ENCODE peak calls at places on chromosomes 12 and 14, in seven cellular contexts. Y, I, R, J, F, O and E are unnamed samples.

GRCh38 chr12:112905451-112906089 is 1.2 kb upstream of the OAS1 start:
- DNase-seq in Y (no peak), O (no peak), I (no peak), J (no peak), F (no peak), R (no peak), E (peak; percentile 32)

GRCh38 chr12:124484526-124484953 is 82.9 kb downstream of the NCOR2 start:
- DNase-seq in J (no peak), F (no peak), O (no peak), Y (no peak), R (no peak), I (no peak), E (no peak)

GRCh38 chr12:5070090-5070489 is 26.4 kb downstream of the KCNA5 start:
- DNase-seq in I (no peak), J (no peak), F (no peak), R (no peak), Y (no peak), O (no peak), E (no peak)

GRCh38 chr14:76352639-76353281 is 23.2 kb upstream of the ESRRB start:
- DNase-seq in O (peak; percentile 24), F (peak; percentile 26), Y (no peak), I (peak; percentile 67), J (no peak), R (peak; percentile 56), E (peak; percentile 52)

GRCh38 chr12:40819427-40820108 is 127.3 kb downstream of the CNTN1 start:
- DNase-seq in Y (peak; percentile 61), O (no peak), F (no peak), R (peak; percentile 16), I (no peak), J (no peak), E (peak; percentile 38)

GRCh38 chr14:101929946-101930345 is 34.4 kb upstream of the DYNC1H1 start:
- DNase-seq in R (no peak), Y (peak; percentile 52), J (no peak), F (no peak), O (no peak), I (no peak), E (no peak)

GRCh38 chr14:75720828-75721227 is 59.8 kb downstream of the TTLL5 start:
- DNase-seq in I (no peak), R (peak; percentile 74), O (peak; percentile 25), Y (peak; percentile 85), F (no peak), J (no peak), E (peak; percentile 82)

GRCh38 chr14:52949711-52950409 is 990 bp downstream of the FERMT2 start:
- DNase-seq in R (no peak), F (peak; percentile 46), Y (no peak), O (peak; percentile 31), J (no peak), I (no peak), E (peak; percentile 19)

GRCh38 chr14:104870368-104871144 is 5.5 kb downstream of the CEP170B start:
- DNase-seq in I (no peak), O (no peak), R (peak; percentile 51), J (no peak), Y (peak; percentile 61), F (no peak), E (no peak)

GRCh38 chr12:75842119-75842518 is 189.5 kb downstream of the PHLDA1 start:
- DNase-seq in I (no peak), R (no peak), Y (no peak), O (no peak), F (no peak), J (no peak), E (no peak)

GRCh38 chr12:12723681-12724420 is 6.7 kb downstream of the CDKN1B start:
- DNase-seq in F (peak; percentile 25), O (no peak), I (peak; percentile 73), J (no peak), Y (peak; percentile 73), R (peak; percentile 41), E (peak; percentile 38)

GRCh38 chr14:61213930-61214329 is 67.2 kb downstream of the TMEM30B start:
- DNase-seq in O (no peak), J (no peak), R (no peak), Y (no peak), F (peak; percentile 41), I (no peak), E (no peak)

GRCh38 chr12:125288931-125289928 is 224.0 kb downstream of the AACS start:
- DNase-seq in Y (no peak), J (no peak), O (no peak), R (no peak), I (no peak), F (no peak), E (no peak)

GRCh38 chr12:48422060-48422459 is 50.3 kb upstream of the ANP32D start:
- DNase-seq in R (no peak), I (no peak), F (no peak), O (no peak), Y (no peak), J (no peak), E (no peak)

GRCh38 chr12:26555139-26555538 is 277.9 kb downstream of the ITPR2 start:
- DNase-seq in F (peak; percentile 53), I (no peak), R (no peak), O (no peak), Y (no peak), J (no peak), E (no peak)

GRCh38 chr12:119727600-119728436 is 59.9 kb downstream of the PRKAB1 start:
- DNase-seq in I (no peak), Y (no peak), F (no peak), O (no peak), R (no peak), J (no peak), E (no peak)

GRCh38 chr14:99860219-99860618 is 67.0 kb downstream of the EML1 start:
- DNase-seq in F (no peak), J (no peak), O (no peak), I (no peak), R (no peak), Y (no peak), E (no peak)

GRCh38 chr14:22602853-22603252 is 4.8 kb downstream of the ABHD4 start:
- DNase-seq in R (no peak), I (no peak), Y (no peak), F (peak; percentile 57), O (no peak), J (no peak), E (no peak)

GRCh38 chr14:49420201-49420600 is 166.0 kb downstream of the RPS29 start:
- DNase-seq in I (no peak), Y (no peak), F (no peak), R (no peak), J (no peak), O (no peak), E (no peak)

GRCh38 chr12:92076106-92076505 is 69.5 kb downstream of the BTG1 start:
- DNase-seq in F (no peak), I (no peak), O (no peak), R (no peak), Y (no peak), J (no peak), E (no peak)
- H3K27ac ChIP-seq in F (peak overlapping the region; percentile 82), I (no peak overlapping the region), O (no peak overlapping the region), R (no peak overlapping the region), Y (no peak overlapping the region), J (no peak overlapping the region), E (no peak overlapping the region)

GRCh38 chr14:59407246-59407615 is 57.9 kb downstream of the GPR135 start:
- DNase-seq in O (no peak), R (no peak), J (no peak), Y (no peak), I (no peak), F (peak; percentile 97), E (no peak)
- H3K4me3 ChIP-seq in O (no peak overlapping the region), R (no peak overlapping the region), J (no peak overlapping the region), Y (no peak overlapping the region), I (no peak overlapping the region), F (no peak overlapping the region), E (no peak overlapping the region)

DNA sequence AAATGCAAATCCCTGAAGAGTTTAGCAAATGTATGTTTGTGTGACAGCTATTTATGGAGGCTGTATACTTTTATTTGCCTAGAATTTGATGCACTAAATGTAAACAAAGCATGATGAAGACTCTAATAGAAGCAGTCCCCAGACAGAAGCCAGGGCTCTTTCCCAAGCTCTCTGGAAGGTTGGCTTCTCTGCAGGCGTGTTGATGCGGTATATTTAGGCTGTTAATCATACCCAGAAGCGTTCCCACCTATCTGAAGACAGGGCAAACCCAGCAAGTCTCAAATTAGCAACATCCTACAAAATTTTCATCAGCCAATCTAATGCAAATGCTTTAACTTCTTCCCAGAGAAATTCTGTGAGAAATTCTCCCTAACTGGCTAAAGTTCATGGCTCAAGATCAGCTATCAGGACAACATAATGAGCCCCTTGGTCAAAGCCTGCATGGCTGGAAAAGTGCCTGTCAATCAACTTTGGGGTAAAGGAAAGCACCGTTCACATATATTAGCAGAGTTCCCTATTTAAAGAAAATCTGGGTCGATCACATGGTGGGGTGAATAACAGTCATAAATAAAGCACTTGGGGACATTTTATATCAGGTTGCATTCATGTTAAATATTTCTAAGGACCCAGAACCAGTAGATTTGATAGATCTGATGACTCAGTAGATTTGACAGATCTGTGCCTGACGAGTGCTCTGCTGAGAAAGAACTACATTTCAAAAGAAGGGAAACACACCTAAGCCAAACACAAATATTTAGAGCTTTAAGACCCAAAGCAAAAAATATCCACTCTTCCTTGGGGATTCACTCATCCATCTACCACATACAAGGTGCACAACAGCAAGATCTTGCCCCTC is 46.6 kb downstream of the KSR2 start:
- DNase-seq in Y (no peak), R (no peak), J (no peak), F (no peak), I (no peak), O (no peak), E (no peak)
- TF ChIP-seq POLR2A in Y (no peak), R (no peak), J (no peak), F (no peak), I (no peak), O (no peak), E (no peak)

GRCh38 chr12:132266370-132266769 is 63.0 kb downstream of the GALNT9 start:
- DNase-seq in O (no peak), Y (no peak), J (no peak), I (no peak), R (no peak), F (no peak), E (no peak)
- H3K27ac ChIP-seq in O (no peak overlapping the region), Y (no peak overlapping the region), J (no peak overlapping the region), I (no peak overlapping the region), R (no peak overlapping the region), F (no peak overlapping the region), E (no peak overlapping the region)

DNA sequence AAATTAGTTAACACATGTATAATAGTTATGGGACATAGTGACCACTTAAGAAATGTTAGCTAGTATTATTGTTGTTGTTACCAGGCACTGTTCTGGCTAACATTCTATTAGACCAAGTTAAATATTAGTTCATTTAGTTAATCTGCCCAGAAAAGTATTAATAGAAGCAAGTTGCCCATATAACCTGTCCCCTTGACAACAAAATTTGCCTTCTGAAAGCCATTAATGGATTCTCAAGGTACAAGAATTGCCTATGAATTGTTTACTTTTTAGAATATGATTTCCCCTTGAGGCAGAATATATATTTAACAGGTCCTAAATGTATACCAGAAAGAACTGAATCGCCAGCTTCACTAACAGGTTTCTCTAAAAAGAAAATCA is 167.3 kb upstream of the TMCC3 start:
- DNase-seq in R (no peak), J (no peak), Y (no peak), F (no peak), I (no peak), O (no peak), E (no peak)
- H3K4me3 ChIP-seq in R (no peak overlapping the region), J (no peak overlapping the region), Y (no peak overlapping the region), F (no peak overlapping the region), I (no peak overlapping the region), O (no peak overlapping the region), E (no peak overlapping the region)

DNA sequence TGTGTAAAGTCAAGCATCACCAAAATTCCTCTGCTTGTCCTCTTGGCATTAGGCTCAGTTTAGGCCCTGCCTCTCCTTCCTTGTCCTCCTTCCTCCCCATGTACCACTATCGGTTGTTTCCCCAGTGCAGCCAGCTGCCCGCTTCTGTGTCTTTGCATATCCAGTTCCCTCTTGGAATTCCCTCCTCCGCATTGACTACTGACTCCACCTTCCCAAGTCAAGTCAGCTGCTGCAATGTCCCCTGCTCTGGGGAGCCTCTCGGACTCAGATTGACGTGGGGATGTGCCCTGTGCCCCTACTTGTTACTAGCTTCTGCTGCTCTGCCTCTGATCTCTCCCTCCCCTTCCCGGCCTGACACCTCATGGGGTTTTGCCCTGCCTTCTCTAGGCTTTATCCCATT is 2.2 kb upstream of the CD9 start:
- DNase-seq in R (no peak), O (no peak), J (no peak), Y (no peak), I (peak; percentile 56), F (no peak), E (no peak)
- TF ChIP-seq POLR2A in R (no peak), O (no peak), J (no peak), Y (no peak), I (no peak), F (no peak), E (no peak)